ENCODE peak calls at places on chromosomes 12 and 14, in four cellular contexts. B, Z, O and Y are unnamed samples.

GRCh38 chr12:3964404-3964803 is 91.2 kb upstream of the PARP11 start:
- DNase-seq in B (peak; percentile 39), Z (peak; percentile 25), O (no peak), Y (no peak)

GRCh38 chr14:36069535-36069900 is 107.0 kb downstream of the PTCSC3 start:
- DNase-seq in B (peak; percentile 44), Z (peak; percentile 33), O (no peak), Y (peak; percentile 34)

GRCh38 chr12:123365141-123365917 is 682 bp upstream of the SBNO1 start:
- DNase-seq in B (peak; percentile 99), Z (peak; percentile 99), O (peak; percentile 98), Y (peak; percentile 87)

GRCh38 chr12:52358575-52359350 is 8.5 kb downstream of the KRT85 start:
- DNase-seq in B (no peak), Z (no peak), O (peak; percentile 34), Y (peak; percentile 84)

GRCh38 chr14:28012629-28013415 is 753.8 kb upstream of the FOXG1 start:
- DNase-seq in B (no peak), Z (no peak), O (no peak), Y (no peak)

GRCh38 chr14:92917041-92917940 is 5.7 kb upstream of the CHGA start:
- DNase-seq in B (no peak), Z (no peak), O (no peak), Y (no peak)

GRCh38 chr12:57780284-57780897 is 2.2 kb upstream of the TSFM start:
- DNase-seq in B (no peak), Z (no peak), O (no peak), Y (no peak)

GRCh38 chr12:46383654-46384450 is 11.3 kb upstream of the SLC38A2 start:
- DNase-seq in B (peak; percentile 83), Z (peak; percentile 79), O (no peak), Y (no peak)

GRCh38 chr12:99381992-99382391 is 265.6 kb upstream of the GARIN6 start:
- DNase-seq in B (no peak), Z (no peak), O (peak; percentile 73), Y (no peak)

GRCh38 chr14:71551291-71551955 is 380.8 kb upstream of the RGS6 start:
- DNase-seq in B (no peak), Z (no peak), O (no peak), Y (no peak)

GRCh38 chr14:95040723-95041476 is 116.4 kb downstream of the DICER1 start:
- DNase-seq in B (no peak), Z (no peak), O (no peak), Y (no peak)

GRCh38 chr12:66036317-66036716 is 94.2 kb downstream of the LLPH start:
- DNase-seq in B (no peak), Z (no peak), O (no peak), Y (no peak)

GRCh38 chr14:47246367-47246766 is 429.0 kb downstream of the MDGA2 start:
- DNase-seq in B (no peak), Z (no peak), O (no peak), Y (no peak)

GRCh38 chr14:28774764-28775738 is 8.5 kb downstream of the FOXG1 start:
- DNase-seq in B (no peak), Z (no peak), O (no peak), Y (no peak)

GRCh38 chr14:78902010-78902623 is 731.9 kb downstream of the NRXN3 start:
- DNase-seq in B (peak; percentile 5), Z (peak; percentile 1), O (no peak), Y (no peak)

GRCh38 chr14:101405171-101405883 is 156.0 kb upstream of the DIO3 start:
- DNase-seq in B (no peak), Z (no peak), O (no peak), Y (no peak)

GRCh38 chr12:21941522-21942376 is 523 bp upstream of the ABCC9 start:
- DNase-seq in B (peak; percentile 24), Z (no peak), O (no peak), Y (no peak)

GRCh38 chr12:77914089-77914488 is 83.4 kb downstream of the NAV3 start:
- DNase-seq in B (no peak), Z (no peak), O (no peak), Y (no peak)

GRCh38 chr14:87351007-87351406 is 642.0 kb downstream of the GALC start:
- DNase-seq in B (no peak), Z (no peak), O (no peak), Y (no peak)

GRCh38 chr12:113061061-113061694 is 4.6 kb downstream of the DTX1 start:
- DNase-seq in B (no peak), Z (no peak), O (no peak), Y (no peak)

GRCh38 chr14:51859136-51859535 is 1.3 kb upstream of the GNG2 start:
- DNase-seq in B (no peak), Z (no peak), O (no peak), Y (no peak)

GRCh38 chr12:64077922-64078321 is 144.2 kb downstream of the KICS2 start:
- DNase-seq in B (no peak), Z (no peak), O (no peak), Y (no peak)

GRCh38 chr14:64800000-64800399 is 79.7 kb downstream of the SPTB start:
- DNase-seq in B (no peak), Z (no peak), O (no peak), Y (no peak)

GRCh38 chr12:113862570-113863454 is 103.3 kb downstream of the RBM19 start:
- DNase-seq in B (peak; percentile 13), Z (peak; percentile 87), O (peak; percentile 20), Y (no peak)

GRCh38 chr12:121237415-121237814 is 27.5 kb downstream of the P2RX4 start:
- DNase-seq in B (no peak), Z (no peak), O (no peak), Y (no peak)

GRCh38 chr12:21183721-21184275 is 52.8 kb downstream of the SLCO1B1 start:
- DNase-seq in B (no peak), Z (no peak), O (no peak), Y (no peak)

GRCh38 chr12:14379508-14379907 is 14.0 kb downstream of the ATF7IP start:
- DNase-seq in B (no peak), Z (no peak), O (no peak), Y (no peak)

GRCh38 chr12:14387472-14387871 is 22.0 kb downstream of the ATF7IP start:
- DNase-seq in B (no peak), Z (no peak), O (no peak), Y (no peak)

GRCh38 chr12:14390449-14390848 is 25.0 kb downstream of the ATF7IP start:
- DNase-seq in B (no peak), Z (no peak), O (no peak), Y (no peak)

GRCh38 chr12:14390885-14391530 is 25.5 kb downstream of the ATF7IP start:
- DNase-seq in B (no peak), Z (no peak), O (no peak), Y (no peak)

GRCh38 chr12:14384783-14385638 is 19.5 kb downstream of the ATF7IP start:
- DNase-seq in B (peak; percentile 86), Z (peak; percentile 90), O (peak; percentile 92), Y (no peak)
- TF ChIP-seq SPI1 in B (no peak), Z (no peak), O (no peak), Y (no peak)

DNA sequence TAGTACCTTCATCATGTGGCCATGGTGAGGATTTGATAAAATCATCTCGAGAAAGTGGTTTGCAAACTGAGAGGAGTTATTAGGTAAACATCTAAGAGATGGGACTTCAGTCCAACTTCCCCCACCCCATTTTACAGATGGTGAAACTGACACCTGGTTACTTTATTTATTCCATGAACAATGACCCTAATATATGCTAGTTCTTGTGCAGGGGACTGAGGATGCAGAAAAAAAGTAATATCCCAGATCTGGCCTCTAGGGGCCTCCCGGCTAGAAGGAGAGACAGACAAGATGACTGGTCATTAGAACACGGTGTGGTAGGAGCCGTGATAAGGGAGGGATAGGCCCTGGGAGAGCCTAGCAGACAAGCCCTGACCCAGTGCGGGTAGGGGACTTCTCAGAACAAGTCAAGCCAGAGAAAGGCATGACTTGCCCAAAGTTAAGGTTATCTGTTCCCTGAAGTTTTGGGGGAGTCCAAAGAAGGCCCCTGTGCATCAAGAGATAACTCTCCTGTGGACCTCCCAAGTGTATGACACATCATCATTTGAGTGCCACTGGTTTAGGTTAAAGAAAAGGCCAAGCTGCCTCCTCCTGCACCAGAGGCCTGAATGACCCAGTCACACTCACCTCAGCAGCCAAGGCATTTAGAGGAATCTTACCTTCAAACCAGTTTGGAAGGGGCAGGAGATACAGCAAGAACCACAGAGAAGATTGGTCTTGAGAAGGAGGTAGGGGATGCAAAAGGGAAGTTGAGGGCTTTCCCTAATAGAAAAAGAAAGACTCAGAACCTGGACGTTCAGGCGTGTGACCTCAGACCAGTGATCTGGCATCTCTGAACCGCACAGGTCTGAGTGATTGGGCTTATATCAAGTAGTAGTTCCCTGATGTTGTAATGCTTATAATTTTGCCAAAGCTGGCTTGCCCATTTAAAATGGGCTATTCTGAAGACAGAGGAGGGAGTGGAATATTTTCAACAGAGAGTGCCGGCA is 1.6 kb downstream of the CMKLR1 start:
- DNase-seq in B (peak; percentile 96), Z (peak; percentile 26), O (no peak), Y (peak; percentile 37)
- TF ChIP-seq SPI1 in B (no peak), Z (no peak), O (no peak), Y (no peak)

GRCh38 chr12:27006797-27007467 is 7.3 kb downstream of the TM7SF3 start:
- DNase-seq in B (no peak), Z (no peak), O (no peak), Y (no peak)
- TF ChIP-seq SPI1 in B (no peak), Z (no peak), O (no peak), Y (no peak)

DNA sequence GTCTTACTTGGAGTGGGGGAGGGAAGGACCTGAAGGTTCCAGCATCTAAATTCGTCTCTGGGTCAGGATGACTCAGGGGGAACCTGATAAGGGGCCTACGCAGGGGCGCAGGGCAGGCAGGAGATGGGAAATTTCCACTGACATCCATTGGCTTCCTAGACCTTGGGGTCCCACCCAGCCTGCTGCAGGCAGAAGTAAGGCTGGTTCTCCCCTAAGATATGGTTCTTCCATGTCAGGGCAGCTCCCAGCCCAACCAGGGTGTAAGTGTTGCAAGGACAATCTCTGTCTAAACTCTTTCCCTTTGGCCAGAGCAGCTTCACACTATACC is 2.1 kb upstream of the NDRG2 start:
- DNase-seq in B (peak; percentile 82), Z (no peak), O (no peak), Y (no peak)
- TF ChIP-seq SPI1 in B (no peak), Z (no peak), O (no peak), Y (no peak)

DNA sequence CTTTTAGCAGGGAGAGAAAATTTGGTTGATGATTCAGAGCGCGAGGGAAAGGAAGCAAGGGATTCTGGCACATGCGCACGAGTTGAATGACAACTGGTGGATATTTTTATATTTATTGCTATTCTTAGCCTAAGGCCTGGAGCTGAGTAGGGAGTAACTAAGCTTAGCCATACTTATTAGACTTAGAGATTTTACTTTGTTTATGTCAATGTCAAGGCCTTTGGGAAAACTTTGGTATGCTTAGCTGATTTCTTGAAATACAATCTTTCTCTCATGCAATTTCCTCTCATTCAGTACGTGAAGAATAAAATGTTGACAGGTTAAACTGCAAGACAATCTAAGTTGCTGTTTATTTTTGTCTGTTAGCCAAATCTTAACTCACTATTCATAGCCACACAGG is 101.1 kb downstream of the CRADD start:
- DNase-seq in B (no peak), Z (no peak), O (no peak), Y (no peak)
- TF ChIP-seq SPI1 in B (no peak), Z (no peak), O (no peak), Y (no peak)